ENCODE peak calls at places on chromosomes 1 and 21, in ten cellular contexts. One of them, this sample, is unnamed.

GRCh38 chr21:46557919-46558392 is 46.9 kb downstream of the S100B start:
- DNase-seq in tibial artery: no peak
- DNase-seq in mesendoderm: no peak
- DNase-seq in Peyer's patch: no peak
- DNase-seq in CMK: no peak
- DNase-seq in colonic mucosa: no peak
- DNase-seq in endothelial cell: no peak
- DNase-seq in hypothalamus: no peak
- DNase-seq in COLO829: no peak
- DNase-seq in stimulated activated CD4-positive, alpha-beta T cell treated with anti-CD3 and anti-CD28 coated beads, Interleukin-2, amount 100 ng/mL, for 4 hours: no peak
- DNase-seq in this sample: no peak

GRCh38 chr1:28887418-28887834 is 26.9 kb upstream of the EPB41 start:
- DNase-seq in mesendoderm: no peak
- DNase-seq in colonic mucosa: peak
- DNase-seq in stimulated activated CD4-positive, alpha-beta T cell treated with anti-CD3 and anti-CD28 coated beads, Interleukin-2, amount 100 ng/mL, for 4 hours: peak
- DNase-seq in CMK: no peak
- DNase-seq in endothelial cell: peak
- DNase-seq in hypothalamus: no peak
- DNase-seq in tibial artery: no peak
- DNase-seq in Peyer's patch: peak
- DNase-seq in COLO829: no peak
- DNase-seq in this sample: no peak

GRCh38 chr1:235739124-235739523 is 89.5 kb upstream of the GNG4 start:
- DNase-seq in colonic mucosa: no peak
- DNase-seq in endothelial cell: no peak
- DNase-seq in tibial artery: no peak
- DNase-seq in stimulated activated CD4-positive, alpha-beta T cell treated with anti-CD3 and anti-CD28 coated beads, Interleukin-2, amount 100 ng/mL, for 4 hours: no peak
- DNase-seq in COLO829: no peak
- DNase-seq in CMK: no peak
- DNase-seq in mesendoderm: no peak
- DNase-seq in hypothalamus: no peak
- DNase-seq in Peyer's patch: no peak
- DNase-seq in this sample: no peak

GRCh38 chr1:109397451-109398342 is at the start of gene SORT1:
- DNase-seq in colonic mucosa: peak
- DNase-seq in CMK: no peak
- DNase-seq in endothelial cell: peak
- DNase-seq in mesendoderm: peak
- DNase-seq in COLO829: peak
- DNase-seq in hypothalamus: peak
- DNase-seq in tibial artery: peak
- DNase-seq in Peyer's patch: peak
- DNase-seq in stimulated activated CD4-positive, alpha-beta T cell treated with anti-CD3 and anti-CD28 coated beads, Interleukin-2, amount 100 ng/mL, for 4 hours: peak
- DNase-seq in this sample: peak

GRCh38 chr1:202835548-202836072 is 24.9 kb downstream of the PCAT6 start:
- DNase-seq in hypothalamus: no peak
- DNase-seq in colonic mucosa: no peak
- DNase-seq in endothelial cell: no peak
- DNase-seq in stimulated activated CD4-positive, alpha-beta T cell treated with anti-CD3 and anti-CD28 coated beads, Interleukin-2, amount 100 ng/mL, for 4 hours: no peak
- DNase-seq in tibial artery: no peak
- DNase-seq in mesendoderm: peak
- DNase-seq in COLO829: no peak
- DNase-seq in CMK: no peak
- DNase-seq in Peyer's patch: peak
- DNase-seq in this sample: no peak

GRCh38 chr1:226131639-226132038 is 54.9 kb downstream of the ACBD3 start:
- DNase-seq in mesendoderm: no peak
- DNase-seq in tibial artery: peak
- DNase-seq in stimulated activated CD4-positive, alpha-beta T cell treated with anti-CD3 and anti-CD28 coated beads, Interleukin-2, amount 100 ng/mL, for 4 hours: no peak
- DNase-seq in colonic mucosa: no peak
- DNase-seq in CMK: no peak
- DNase-seq in endothelial cell: no peak
- DNase-seq in Peyer's patch: peak
- DNase-seq in hypothalamus: no peak
- DNase-seq in COLO829: no peak
- DNase-seq in this sample: no peak

GRCh38 chr1:224407546-224408293 is 26.9 kb downstream of the WDR26 start:
- DNase-seq in colonic mucosa: no peak
- DNase-seq in hypothalamus: no peak
- DNase-seq in tibial artery: no peak
- DNase-seq in CMK: no peak
- DNase-seq in COLO829: no peak
- DNase-seq in Peyer's patch: no peak
- DNase-seq in mesendoderm: peak
- DNase-seq in stimulated activated CD4-positive, alpha-beta T cell treated with anti-CD3 and anti-CD28 coated beads, Interleukin-2, amount 100 ng/mL, for 4 hours: no peak
- DNase-seq in endothelial cell: no peak
- DNase-seq in this sample: no peak

GRCh38 chr21:42264245-42265195 is 45.6 kb downstream of the ABCG1 start:
- DNase-seq in hypothalamus: no peak
- DNase-seq in Peyer's patch: no peak
- DNase-seq in endothelial cell: no peak
- DNase-seq in stimulated activated CD4-positive, alpha-beta T cell treated with anti-CD3 and anti-CD28 coated beads, Interleukin-2, amount 100 ng/mL, for 4 hours: no peak
- DNase-seq in mesendoderm: no peak
- DNase-seq in colonic mucosa: no peak
- DNase-seq in tibial artery: no peak
- DNase-seq in CMK: no peak
- DNase-seq in COLO829: no peak
- DNase-seq in this sample: no peak

GRCh38 chr21:46153259-46154154 is 1.9 kb downstream of the FTCD start:
- DNase-seq in endothelial cell: peak
- DNase-seq in CMK: peak
- DNase-seq in hypothalamus: no peak
- DNase-seq in mesendoderm: peak
- DNase-seq in stimulated activated CD4-positive, alpha-beta T cell treated with anti-CD3 and anti-CD28 coated beads, Interleukin-2, amount 100 ng/mL, for 4 hours: peak
- DNase-seq in COLO829: no peak
- DNase-seq in colonic mucosa: peak
- DNase-seq in tibial artery: peak
- DNase-seq in Peyer's patch: no peak
- DNase-seq in this sample: no peak

GRCh38 chr1:182149411-182149965 is 88.0 kb upstream of the ZNF648 start:
- DNase-seq in tibial artery: peak
- DNase-seq in hypothalamus: no peak
- DNase-seq in COLO829: no peak
- DNase-seq in endothelial cell: no peak
- DNase-seq in stimulated activated CD4-positive, alpha-beta T cell treated with anti-CD3 and anti-CD28 coated beads, Interleukin-2, amount 100 ng/mL, for 4 hours: no peak
- DNase-seq in colonic mucosa: no peak
- DNase-seq in mesendoderm: peak
- DNase-seq in CMK: peak
- DNase-seq in Peyer's patch: no peak
- DNase-seq in this sample: no peak

GRCh38 chr21:41164981-41165650 is 2.8 kb upstream of the BACE2 start:
- DNase-seq in endothelial cell: no peak
- DNase-seq in COLO829: no peak
- DNase-seq in hypothalamus: no peak
- DNase-seq in mesendoderm: no peak
- DNase-seq in Peyer's patch: no peak
- DNase-seq in stimulated activated CD4-positive, alpha-beta T cell treated with anti-CD3 and anti-CD28 coated beads, Interleukin-2, amount 100 ng/mL, for 4 hours: no peak
- DNase-seq in CMK: no peak
- DNase-seq in colonic mucosa: peak
- DNase-seq in tibial artery: no peak
- DNase-seq in this sample: no peak